ENCODE peak calls at places on chromosomes 3 and 15, in six cellular contexts. I is IMR-90, W is Karpas-422, O is HCT116, B is GM23248, Q is MM.1S. Z is an unnamed sample.

GRCh38 chr15:45648521-45649200 is 13.8 kb downstream of the SQOR start:
- DNase-seq in B (peak), Q (peak), W (no peak), I (peak), O (peak), Z (peak)

GRCh38 chr3:163605915-163606314 is 1472.4 kb downstream of the SI start:
- DNase-seq in I (no peak), W (no peak), O (no peak), B (no peak), Q (no peak), Z (no peak)

GRCh38 chr3:170905862-170906261 is 2.6 kb downstream of the EIF5A2 start:
- DNase-seq in W (no peak), Q (no peak), O (no peak), I (no peak), B (no peak), Z (no peak)

GRCh38 chr3:117873236-117873635 is 1161.4 kb downstream of the IGSF11 start:
- DNase-seq in B (no peak), W (no peak), O (no peak), Q (no peak), I (peak), Z (no peak)

GRCh38 chr3:146830231-146830630 is 225.1 kb upstream of the PLSCR5 start:
- DNase-seq in W (no peak), I (no peak), O (no peak), B (no peak), Q (no peak), Z (no peak)

GRCh38 chr3:154143873-154144272 is 22.7 kb downstream of the ARHGEF26 start:
- DNase-seq in O (no peak), B (no peak), Q (no peak), I (no peak), W (no peak), Z (no peak)

GRCh38 chr3:72487078-72487765 is 361.0 kb downstream of the SHQ1 start:
- DNase-seq in W (no peak), B (peak), I (peak), O (peak), Q (no peak), Z (peak)

GRCh38 chr15:43215961-43216360 is 4.9 kb downstream of the EPB42 start:
- DNase-seq in Q (no peak), I (peak), B (peak), W (no peak), O (no peak), Z (no peak)

GRCh38 chr3:169964176-169964575 is 2.4 kb upstream of the SEC62 start:
- DNase-seq in W (no peak), B (peak), Q (no peak), I (peak), O (no peak), Z (no peak)

GRCh38 chr3:168165390-168166269 is 69.9 kb upstream of the GOLIM4 start:
- DNase-seq in B (peak), Q (peak), W (peak), O (peak), I (peak), Z (peak)

GRCh38 chr15:68204776-68205557 is at the start of gene CALML4:
- DNase-seq in B (peak), I (no peak), O (no peak), W (no peak), Q (no peak), Z (peak)

GRCh38 chr3:35648347-35648746 is 9.0 kb downstream of the ARPP21 start:
- DNase-seq in W (no peak), B (no peak), I (peak), O (no peak), Q (no peak), Z (no peak)

GRCh38 chr15:47513496-47513895 is 203.8 kb upstream of the SEMA6D start:
- DNase-seq in B (no peak), I (no peak), O (no peak), Q (no peak), W (no peak), Z (no peak)

GRCh38 chr15:31471731-31472430 is 145.2 kb downstream of the KLF13 start:
- DNase-seq in B (peak), Q (no peak), O (no peak), W (no peak), I (peak), Z (no peak)

GRCh38 chr15:33678606-33679005 is 289.7 kb upstream of the CHRM5 start:
- DNase-seq in Q (no peak), B (no peak), W (no peak), I (no peak), O (no peak), Z (no peak)

GRCh38 chr3:42394579-42395288 is 15.7 kb downstream of the LYZL4 start:
- DNase-seq in I (no peak), B (no peak), O (no peak), W (no peak), Q (no peak), Z (no peak)

GRCh38 chr3:181707980-181708379 is 3.7 kb upstream of the SOX2 start:
- DNase-seq in W (no peak), O (no peak), B (no peak), Q (no peak), I (no peak), Z (no peak)

GRCh38 chr3:139238281-139239030 is 105.4 kb upstream of the MRPS22 start:
- DNase-seq in O (no peak), B (peak), W (no peak), Q (no peak), I (no peak), Z (no peak)

GRCh38 chr15:66630801-66631351 is 65.1 kb upstream of the LCTL start:
- DNase-seq in Q (no peak), I (no peak), W (no peak), O (no peak), B (no peak), Z (no peak)

GRCh38 chr15:37253877-37254276 is 153.5 kb upstream of the MEIS2 start:
- DNase-seq in O (no peak), Q (no peak), I (peak), B (peak), W (no peak), Z (no peak)

GRCh38 chr15:101187820-101188516 is 63.9 kb downstream of the CHSY1 start:
- DNase-seq in Q (no peak), W (no peak), B (no peak), O (no peak), I (peak), Z (no peak)

GRCh38 chr3:45084820-45085816 is 59.0 kb downstream of the CLEC3B start:
- DNase-seq in B (peak), O (no peak), Q (no peak), W (no peak), I (peak), Z (peak)

GRCh38 chr3:53180305-53181023 is 19.5 kb downstream of the PRKCD start:
- DNase-seq in Q (no peak), W (peak), I (no peak), B (no peak), O (no peak), Z (no peak)

GRCh38 chr15:64502537-64502936 is 42.2 kb downstream of the ZNF609 start:
- DNase-seq in I (peak), Q (no peak), W (no peak), B (peak), O (no peak), Z (no peak)

GRCh38 chr3:4350789-4351163 is 47.6 kb downstream of the SETMAR start:
- DNase-seq in I (peak), Q (peak), O (peak), B (peak), W (peak), Z (peak)

GRCh38 chr3:155912574-155913190 is 42.2 kb downstream of the GMPS start:
- DNase-seq in I (peak), Q (no peak), W (no peak), B (peak), O (no peak), Z (no peak)

DNA sequence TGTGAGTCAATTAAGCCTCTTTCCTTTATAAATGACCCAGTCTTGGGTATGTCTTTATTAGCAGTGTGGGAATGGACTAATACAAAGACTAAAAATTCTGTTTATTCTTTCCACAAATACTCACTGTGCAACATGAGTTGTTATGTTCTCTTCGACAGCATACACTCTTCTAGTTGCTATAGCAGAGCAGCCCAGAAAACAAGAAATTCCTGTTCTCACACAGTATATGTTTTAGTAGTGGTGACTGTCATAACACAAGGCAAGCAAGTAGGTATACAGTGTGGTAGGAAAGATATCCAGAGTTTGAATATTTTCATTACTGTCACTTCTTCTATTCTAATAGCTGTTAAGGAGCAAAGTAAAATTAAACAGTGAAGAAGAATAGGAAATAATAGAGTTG is 453.3 kb downstream of the ROBO1 start:
- DNase-seq in Q (no peak), W (no peak), B (no peak), O (no peak), I (no peak), Z (no peak)
- H3K4me2 ChIP-seq in Q (no peak), W (no peak), B (no peak), O (no peak), I (no peak), Z (no peak)

DNA sequence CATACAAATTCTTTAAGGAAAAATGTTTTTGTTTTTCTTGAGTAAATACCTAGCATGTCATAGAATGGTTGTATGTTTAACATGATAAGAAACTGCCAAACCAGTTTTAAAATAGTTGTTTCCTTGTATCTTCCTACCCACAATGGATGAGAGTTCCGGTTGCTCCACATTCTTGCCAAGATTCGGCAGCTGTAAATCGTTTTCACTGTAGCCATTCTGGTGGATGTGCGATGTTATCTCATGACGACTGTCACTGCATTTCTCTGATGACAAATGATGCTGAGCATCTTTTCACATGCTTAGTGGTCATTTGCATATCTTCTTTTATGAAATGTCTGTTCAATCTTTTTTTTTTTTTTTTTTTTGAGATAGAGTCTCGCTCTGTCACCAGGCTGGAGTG is 36.6 kb upstream of the SH3GL3 start:
- DNase-seq in O (no peak), B (no peak), I (no peak), W (no peak), Q (no peak), Z (no peak)
- H3K4me2 ChIP-seq in O (no peak), B (no peak), I (no peak), W (no peak), Q (no peak), Z (no peak)

GRCh38 chr3:16460273-16460672 is 53.2 kb downstream of the RFTN1 start:
- DNase-seq in Q (no peak), I (no peak), O (no peak), W (no peak), B (no peak), Z (no peak)

GRCh38 chr3:16455001-16455400 is 58.5 kb downstream of the RFTN1 start:
- DNase-seq in O (no peak), B (no peak), W (no peak), I (no peak), Q (no peak), Z (no peak)

GRCh38 chr3:16452265-16452664 is 61.2 kb downstream of the RFTN1 start:
- DNase-seq in W (no peak), Q (no peak), B (peak), O (no peak), I (peak), Z (no peak)

GRCh38 chr3:16456784-16457415 is 56.6 kb downstream of the RFTN1 start:
- DNase-seq in B (no peak), O (no peak), I (peak), W (no peak), Q (no peak), Z (no peak)

DNA sequence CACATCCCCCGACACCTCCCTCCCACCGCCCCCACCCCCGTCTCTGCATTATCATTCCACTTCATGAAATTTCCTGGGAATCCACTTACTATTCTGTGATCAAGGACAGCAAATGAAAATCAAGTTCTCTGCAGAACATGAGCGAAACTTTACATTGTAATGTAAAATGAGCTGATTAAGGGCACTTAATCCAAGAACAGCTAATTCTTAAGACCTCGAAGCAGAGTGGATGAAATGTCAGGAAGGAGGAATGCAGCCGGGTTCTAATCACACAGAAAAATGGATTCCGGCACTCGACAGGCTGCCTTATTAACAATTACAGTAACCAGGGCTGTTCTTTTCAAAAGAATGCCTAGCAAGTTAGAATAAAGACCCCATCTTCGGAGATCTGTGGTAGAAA is 57.6 kb downstream of the RFTN1 start:
- DNase-seq in B (no peak), Q (no peak), I (no peak), O (no peak), W (no peak), Z (no peak)
- H3K4me2 ChIP-seq in B (no peak), Q (no peak), I (no peak), O (no peak), W (peak), Z (no peak)

GRCh38 chr3:67601385-67601784 is 53.0 kb downstream of the SUCLG2 start:
- DNase-seq in Q (no peak), B (no peak), I (no peak), W (no peak), O (no peak), Z (no peak)
- H3K4me2 ChIP-seq in Q (no peak), B (no peak), I (no peak), W (no peak), O (no peak), Z (no peak)

GRCh38 chr3:191438150-191438814 is 22.7 kb upstream of the PYDC2 start:
- DNase-seq in W (no peak), O (no peak), I (no peak), B (no peak), Q (no peak), Z (no peak)
- H3K4me2 ChIP-seq in W (no peak), O (no peak), I (no peak), B (no peak), Q (no peak), Z (no peak)

DNA sequence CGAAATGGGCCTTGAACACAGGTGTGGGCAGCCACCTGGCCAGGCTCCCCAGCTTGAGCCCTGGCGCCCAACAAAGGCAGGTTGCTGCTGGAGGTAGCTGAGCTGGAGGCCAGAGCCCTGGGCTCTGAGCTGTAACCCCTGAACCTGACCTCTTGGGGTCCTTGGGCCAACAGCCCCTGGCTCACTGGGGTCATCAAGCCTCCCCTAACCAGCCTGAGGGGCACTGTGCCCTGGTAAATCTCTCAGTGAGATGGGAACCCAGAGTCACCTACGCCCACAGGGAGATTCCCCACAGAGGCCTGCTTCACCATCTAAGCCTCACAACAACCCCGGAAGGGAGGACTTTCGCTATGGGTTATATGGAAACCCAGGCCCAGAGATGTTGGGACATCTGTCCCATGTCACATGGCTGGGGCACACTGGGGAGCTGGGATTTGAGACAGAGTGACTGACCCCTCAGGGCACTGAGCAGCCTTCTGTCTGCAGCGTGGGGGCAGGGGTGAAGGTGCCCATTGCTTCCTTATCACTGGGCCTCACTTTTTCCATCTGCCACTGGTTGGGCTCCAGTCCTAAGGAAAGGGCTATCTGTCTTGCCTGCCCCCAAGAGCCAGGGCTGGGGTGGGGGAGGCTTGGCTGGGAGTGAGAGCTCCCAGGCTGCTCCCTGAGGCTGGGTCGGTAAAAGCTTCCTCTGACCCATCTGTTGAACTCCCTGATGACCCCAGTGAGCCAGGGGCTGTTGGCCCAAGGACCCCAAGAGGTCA is 59.1 kb downstream of the IQSEC1 start:
- DNase-seq in Q (peak), O (no peak), I (no peak), B (no peak), W (no peak), Z (no peak)
- H3K4me2 ChIP-seq in Q (peak), O (no peak), I (no peak), B (no peak), W (no peak), Z (no peak)

GRCh38 chr3:56855856-56856538 is 54.2 kb upstream of the ARHGEF3 start:
- DNase-seq in I (no peak), O (no peak), B (peak), W (peak), Q (peak), Z (peak)

GRCh38 chr3:56854856-56855620 is 53.3 kb upstream of the ARHGEF3 start:
- DNase-seq in O (no peak), Q (no peak), W (no peak), I (no peak), B (no peak), Z (no peak)

GRCh38 chr3:56849698-56850097 is 47.9 kb upstream of the ARHGEF3 start:
- DNase-seq in B (no peak), W (no peak), Q (no peak), O (no peak), I (no peak), Z (no peak)

GRCh38 chr3:56856686-56857577 is 55.2 kb upstream of the ARHGEF3 start:
- DNase-seq in O (no peak), I (no peak), Q (no peak), W (no peak), B (no peak), Z (no peak)

GRCh38 chr3:56851966-56852884 is 50.5 kb upstream of the ARHGEF3 start:
- DNase-seq in O (no peak), W (no peak), B (no peak), Q (no peak), I (no peak), Z (no peak)
- H3K4me2 ChIP-seq in O (no peak), W (no peak), B (no peak), Q (no peak), I (no peak), Z (no peak)

GRCh38 chr3:185926445-185926844 is 11.4 kb downstream of the TRA2B start:
- DNase-seq in W (peak), O (no peak), I (no peak), Q (no peak), B (no peak), Z (no peak)
- H3K4me2 ChIP-seq in W (no peak), O (no peak), I (no peak), Q (no peak), B (peak), Z (peak)